ENCODE peak calls at places on chromosome 5, in seven cellular contexts. One of them, this sample, is unnamed.

GRCh38 chr5:14406554-14406849 is 175.1 kb upstream of the OTULINL start:
- DNase-seq in tibial nerve: no peak
- DNase-seq in transverse colon: no peak
- DNase-seq in CD8-positive, alpha-beta T cell: no peak
- DNase-seq in thyroid gland: no peak
- DNase-seq in tibial artery: no peak
- DNase-seq in H1: no peak
- DNase-seq in this sample: no peak

GRCh38 chr5:41270423-41271251 is 57.3 kb upstream of the C6 start:
- DNase-seq in CD8-positive, alpha-beta T cell: no peak
- DNase-seq in tibial artery: no peak
- DNase-seq in thyroid gland: peak; percentile 22
- DNase-seq in H1: no peak
- DNase-seq in tibial nerve: peak; percentile 31
- DNase-seq in transverse colon: peak; percentile 15
- DNase-seq in this sample: no peak

GRCh38 chr5:170404398-170404797 is 15.2 kb upstream of the KCNMB1 start:
- DNase-seq in tibial artery: no peak
- DNase-seq in thyroid gland: no peak
- DNase-seq in tibial nerve: no peak
- DNase-seq in CD8-positive, alpha-beta T cell: no peak
- DNase-seq in transverse colon: no peak
- DNase-seq in H1: no peak
- DNase-seq in this sample: peak; percentile 57

GRCh38 chr5:71533614-71534013 is 53.5 kb upstream of the MCCC2 start:
- DNase-seq in H1: no peak
- DNase-seq in tibial artery: no peak
- DNase-seq in thyroid gland: no peak
- DNase-seq in tibial nerve: peak; percentile 10
- DNase-seq in CD8-positive, alpha-beta T cell: no peak
- DNase-seq in transverse colon: no peak
- DNase-seq in this sample: no peak

GRCh38 chr5:3216386-3216785 is 379.2 kb upstream of the IRX1 start:
- DNase-seq in transverse colon: no peak
- DNase-seq in CD8-positive, alpha-beta T cell: no peak
- DNase-seq in tibial nerve: no peak
- DNase-seq in thyroid gland: no peak
- DNase-seq in H1: no peak
- DNase-seq in tibial artery: no peak
- DNase-seq in this sample: no peak

GRCh38 chr5:79811081-79811480 is 121.4 kb downstream of the CMYA5 start:
- DNase-seq in CD8-positive, alpha-beta T cell: no peak
- DNase-seq in tibial artery: no peak
- DNase-seq in H1: no peak
- DNase-seq in tibial nerve: no peak
- DNase-seq in transverse colon: no peak
- DNase-seq in thyroid gland: no peak
- DNase-seq in this sample: no peak

GRCh38 chr5:61280766-61281427 is 51.2 kb upstream of the ZSWIM6 start:
- DNase-seq in CD8-positive, alpha-beta T cell: peak; percentile 28
- DNase-seq in H1: no peak
- DNase-seq in transverse colon: peak; percentile 49
- DNase-seq in tibial artery: no peak
- DNase-seq in thyroid gland: peak; percentile 93
- DNase-seq in tibial nerve: no peak
- DNase-seq in this sample: peak; percentile 47

GRCh38 chr5:168423971-168424370 is 62.3 kb upstream of the RARS1 start:
- DNase-seq in tibial artery: no peak
- DNase-seq in thyroid gland: no peak
- DNase-seq in tibial nerve: no peak
- DNase-seq in CD8-positive, alpha-beta T cell: no peak
- DNase-seq in transverse colon: no peak
- DNase-seq in H1: no peak
- DNase-seq in this sample: no peak

GRCh38 chr5:136420168-136420916 is 55.0 kb upstream of the TRPC7 start:
- DNase-seq in tibial nerve: no peak
- DNase-seq in thyroid gland: no peak
- DNase-seq in transverse colon: no peak
- DNase-seq in CD8-positive, alpha-beta T cell: no peak
- DNase-seq in tibial artery: no peak
- DNase-seq in H1: no peak
- DNase-seq in this sample: no peak

GRCh38 chr5:142432961-142433360 is 108.1 kb upstream of the SPRY4 start:
- DNase-seq in H1: no peak
- DNase-seq in thyroid gland: peak; percentile 8
- DNase-seq in CD8-positive, alpha-beta T cell: peak; percentile 72
- DNase-seq in transverse colon: peak; percentile 25
- DNase-seq in tibial artery: no peak
- DNase-seq in tibial nerve: no peak
- DNase-seq in this sample: no peak

GRCh38 chr5:135211791-135212190 is 177.8 kb upstream of the PITX1 start:
- DNase-seq in tibial artery: peak; percentile 34
- DNase-seq in transverse colon: no peak
- DNase-seq in thyroid gland: no peak
- DNase-seq in H1: no peak
- DNase-seq in CD8-positive, alpha-beta T cell: no peak
- DNase-seq in tibial nerve: no peak
- DNase-seq in this sample: no peak

GRCh38 chr5:128920345-128921215 is 44.7 kb upstream of the SLC27A6 start:
- DNase-seq in transverse colon: no peak
- DNase-seq in H1: no peak
- DNase-seq in tibial artery: no peak
- DNase-seq in CD8-positive, alpha-beta T cell: no peak
- DNase-seq in thyroid gland: no peak
- DNase-seq in tibial nerve: no peak
- DNase-seq in this sample: no peak

GRCh38 chr5:35773936-35774335 is 82.8 kb upstream of the IL7R start:
- DNase-seq in thyroid gland: no peak
- DNase-seq in CD8-positive, alpha-beta T cell: no peak
- DNase-seq in tibial artery: no peak
- DNase-seq in H1: no peak
- DNase-seq in tibial nerve: no peak
- DNase-seq in transverse colon: no peak
- DNase-seq in this sample: no peak

GRCh38 chr5:171961117-171961516 is 45.3 kb downstream of the FBXW11 start:
- DNase-seq in H1: no peak
- DNase-seq in tibial artery: no peak
- DNase-seq in CD8-positive, alpha-beta T cell: no peak
- DNase-seq in thyroid gland: no peak
- DNase-seq in tibial nerve: peak; percentile 32
- DNase-seq in transverse colon: no peak
- DNase-seq in this sample: no peak

GRCh38 chr5:35066260-35066795 is 18.6 kb upstream of the AGXT2 start:
- DNase-seq in transverse colon: no peak
- DNase-seq in tibial nerve: no peak
- DNase-seq in tibial artery: no peak
- DNase-seq in H1: no peak
- DNase-seq in CD8-positive, alpha-beta T cell: no peak
- DNase-seq in thyroid gland: no peak
- DNase-seq in this sample: no peak

GRCh38 chr5:127993476-127993875 is 90.1 kb upstream of the SLC12A2 start:
- DNase-seq in tibial artery: no peak
- DNase-seq in thyroid gland: no peak
- DNase-seq in CD8-positive, alpha-beta T cell: no peak
- DNase-seq in H1: no peak
- DNase-seq in tibial nerve: no peak
- DNase-seq in transverse colon: no peak
- DNase-seq in this sample: no peak

GRCh38 chr5:36537729-36538128 is 68.7 kb upstream of the SLC1A3 start:
- DNase-seq in thyroid gland: no peak
- DNase-seq in tibial artery: no peak
- DNase-seq in CD8-positive, alpha-beta T cell: no peak
- DNase-seq in tibial nerve: no peak
- DNase-seq in H1: no peak
- DNase-seq in transverse colon: no peak
- DNase-seq in this sample: no peak

DNA sequence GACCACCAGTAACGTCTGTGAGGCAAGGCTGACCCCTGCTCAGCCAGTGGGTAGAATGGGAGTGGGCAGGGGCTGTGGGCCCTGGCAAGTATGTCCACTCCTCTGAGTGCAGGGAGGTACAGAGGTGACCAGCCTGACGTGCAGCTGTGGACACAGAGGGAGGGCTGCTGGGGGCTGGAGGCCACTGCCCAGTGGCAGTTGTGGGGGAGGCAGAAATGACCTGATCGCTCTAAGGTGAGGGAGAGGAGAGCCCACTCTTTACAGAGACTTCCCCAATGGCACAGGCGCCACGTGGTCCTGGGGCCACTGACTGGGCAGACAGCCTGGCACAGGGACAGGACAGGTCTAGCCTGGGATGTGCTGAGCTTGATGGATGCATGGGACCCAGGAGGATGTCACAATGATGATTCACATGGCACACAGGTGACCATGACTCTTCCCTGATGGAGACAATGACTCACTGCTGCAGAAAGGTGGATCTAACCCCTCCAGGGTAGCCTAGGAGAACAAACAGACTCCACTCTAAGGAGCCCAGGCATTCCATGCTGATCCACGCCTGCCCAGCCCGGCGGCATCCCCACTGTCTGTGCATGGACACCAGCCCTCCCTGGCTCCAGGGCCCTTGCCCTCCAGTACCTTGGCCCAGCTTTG is 7.7 kb downstream of the LPCAT1 start:
- DNase-seq in H1: no peak
- DNase-seq in transverse colon: peak; percentile 5
- DNase-seq in thyroid gland: no peak
- DNase-seq in CD8-positive, alpha-beta T cell: peak; percentile 24
- DNase-seq in tibial nerve: no peak
- DNase-seq in tibial artery: peak; percentile 50
- DNase-seq in this sample: peak; percentile 34
- H3K4me3 ChIP-seq in H1: peak overlapping the region; percentile 14
- H3K4me3 ChIP-seq in transverse colon: no peak overlapping the region
- H3K4me3 ChIP-seq in thyroid gland: no peak overlapping the region
- H3K4me3 ChIP-seq in CD8-positive, alpha-beta T cell: no peak overlapping the region
- H3K4me3 ChIP-seq in tibial nerve: no peak overlapping the region
- H3K4me3 ChIP-seq in tibial artery: no peak overlapping the region
- H3K4me3 ChIP-seq in this sample: no peak overlapping the region

DNA sequence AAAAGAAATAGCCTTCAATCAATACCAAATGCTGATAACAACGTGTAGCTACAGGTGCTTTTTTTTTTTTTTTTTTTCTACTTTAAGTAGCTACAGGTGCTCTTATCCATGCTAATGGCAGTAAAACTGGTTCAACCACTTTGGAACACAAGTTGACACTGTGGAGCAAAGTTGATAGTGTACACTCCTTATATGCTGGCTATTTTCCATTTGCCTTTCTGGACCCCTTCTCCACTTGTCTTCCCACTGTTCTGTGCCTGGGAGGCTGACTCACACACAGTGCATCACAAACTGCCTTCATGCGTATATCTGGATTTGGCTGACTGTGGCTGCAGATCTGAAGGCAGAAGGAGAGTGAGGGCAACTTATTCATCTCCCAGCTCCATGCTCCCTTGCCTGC is 247.9 kb downstream of the MSX2 start:
- DNase-seq in transverse colon: no peak
- DNase-seq in H1: no peak
- DNase-seq in CD8-positive, alpha-beta T cell: no peak
- DNase-seq in tibial artery: no peak
- DNase-seq in tibial nerve: no peak
- DNase-seq in thyroid gland: peak; percentile 73
- DNase-seq in this sample: no peak
- H3K4me3 ChIP-seq in transverse colon: no peak overlapping the region
- H3K4me3 ChIP-seq in H1: no peak overlapping the region
- H3K4me3 ChIP-seq in CD8-positive, alpha-beta T cell: no peak overlapping the region
- H3K4me3 ChIP-seq in tibial artery: no peak overlapping the region
- H3K4me3 ChIP-seq in tibial nerve: no peak overlapping the region
- H3K4me3 ChIP-seq in thyroid gland: no peak overlapping the region
- H3K4me3 ChIP-seq in this sample: no peak overlapping the region

GRCh38 chr5:1131191-1131621 is 19.3 kb upstream of the SLC12A7 start:
- DNase-seq in transverse colon: no peak
- DNase-seq in CD8-positive, alpha-beta T cell: no peak
- DNase-seq in thyroid gland: peak; percentile 72
- DNase-seq in H1: no peak
- DNase-seq in tibial nerve: no peak
- DNase-seq in tibial artery: no peak
- DNase-seq in this sample: peak; percentile 59

GRCh38 chr5:1128977-1129724 is 17.3 kb upstream of the SLC12A7 start:
- DNase-seq in CD8-positive, alpha-beta T cell: no peak
- DNase-seq in H1: no peak
- DNase-seq in thyroid gland: no peak
- DNase-seq in tibial artery: no peak
- DNase-seq in transverse colon: no peak
- DNase-seq in tibial nerve: no peak
- DNase-seq in this sample: peak; percentile 47

GRCh38 chr5:1129725-1130082 is 17.8 kb upstream of the SLC12A7 start:
- DNase-seq in H1: no peak
- DNase-seq in tibial artery: no peak
- DNase-seq in CD8-positive, alpha-beta T cell: no peak
- DNase-seq in transverse colon: peak; percentile 74
- DNase-seq in tibial nerve: no peak
- DNase-seq in thyroid gland: peak; percentile 82
- DNase-seq in this sample: peak; percentile 75

GRCh38 chr5:1131726-1132125 is 19.9 kb upstream of the SLC12A7 start:
- DNase-seq in tibial nerve: no peak
- DNase-seq in thyroid gland: no peak
- DNase-seq in tibial artery: no peak
- DNase-seq in H1: no peak
- DNase-seq in CD8-positive, alpha-beta T cell: no peak
- DNase-seq in transverse colon: no peak
- DNase-seq in this sample: peak; percentile 47

DNA sequence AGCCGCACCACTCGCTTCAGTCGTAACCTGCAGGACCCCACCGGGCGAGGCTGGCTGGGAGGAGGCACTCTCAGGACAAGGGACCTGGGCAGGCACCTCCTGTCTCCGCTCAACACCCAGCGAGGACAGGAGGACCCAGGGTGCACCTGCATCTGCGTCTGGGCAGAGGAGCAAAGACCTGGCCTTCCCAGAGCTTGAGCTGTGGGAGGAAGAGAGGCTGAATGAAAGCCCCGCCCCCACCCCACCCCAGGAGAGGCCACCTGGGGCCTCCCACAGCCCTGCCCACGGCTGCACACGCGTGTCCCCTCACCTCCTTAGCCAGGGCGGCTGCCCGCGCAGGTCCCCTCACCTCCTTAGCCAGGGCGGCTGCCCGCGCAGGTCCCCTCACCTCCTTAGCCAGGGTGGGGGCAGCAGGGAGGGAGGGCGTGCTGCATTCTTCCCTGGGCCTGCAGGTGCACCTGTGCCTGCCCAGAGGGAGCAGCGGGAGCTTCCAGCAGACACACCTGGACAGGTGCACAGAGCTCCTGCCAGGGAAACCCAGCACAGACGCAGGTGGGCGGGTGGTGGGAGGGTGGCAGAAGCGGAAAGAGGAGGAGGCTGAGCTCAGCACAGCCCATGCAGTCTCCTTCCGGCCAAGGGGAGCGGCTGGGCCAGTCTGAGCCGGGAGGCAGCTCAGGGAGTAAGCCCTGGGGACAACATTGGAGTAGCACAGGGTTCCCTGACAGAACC is 18.5 kb upstream of the SLC12A7 start:
- DNase-seq in transverse colon: peak; percentile 86
- DNase-seq in CD8-positive, alpha-beta T cell: no peak
- DNase-seq in thyroid gland: peak; percentile 76
- DNase-seq in tibial artery: no peak
- DNase-seq in H1: no peak
- DNase-seq in tibial nerve: no peak
- DNase-seq in this sample: peak; percentile 80
- H3K4me3 ChIP-seq in transverse colon: peak overlapping the region; percentile 8
- H3K4me3 ChIP-seq in CD8-positive, alpha-beta T cell: no peak overlapping the region
- H3K4me3 ChIP-seq in thyroid gland: no peak overlapping the region
- H3K4me3 ChIP-seq in tibial artery: no peak overlapping the region
- H3K4me3 ChIP-seq in H1: no peak overlapping the region
- H3K4me3 ChIP-seq in tibial nerve: no peak overlapping the region
- H3K4me3 ChIP-seq in this sample: peak overlapping the region; percentile 20

GRCh38 chr5:1167728-1168709 is 33.4 kb upstream of the SLC6A19 start:
- DNase-seq in thyroid gland: peak; percentile 74
- DNase-seq in tibial nerve: peak; percentile 75
- DNase-seq in tibial artery: no peak
- DNase-seq in CD8-positive, alpha-beta T cell: peak; percentile 67
- DNase-seq in H1: no peak
- DNase-seq in transverse colon: peak; percentile 78
- DNase-seq in this sample: peak; percentile 72
- H3K4me3 ChIP-seq in thyroid gland: no peak overlapping the region
- H3K4me3 ChIP-seq in tibial nerve: no peak overlapping the region
- H3K4me3 ChIP-seq in tibial artery: no peak overlapping the region
- H3K4me3 ChIP-seq in CD8-positive, alpha-beta T cell: peak overlapping the region; percentile 31
- H3K4me3 ChIP-seq in H1: peak overlapping the region; percentile 15
- H3K4me3 ChIP-seq in transverse colon: no peak overlapping the region
- H3K4me3 ChIP-seq in this sample: no peak overlapping the region

This sample was measured in upper lobe of left lung.